ENCODE peak calls at places on chromosomes 3 and 15, in eight cellular contexts. U is left ventricle myocardium inferior; A is uterus; P is mammary epithelial cell; X is endodermal cell; M is transverse colon; H is substantia nigra; B is CD8-positive, alpha-beta T cell. V is an unnamed sample.

GRCh38 chr15:100713163-100713867 is 110.9 kb downstream of the ASB7 start:
- DNase-seq in P (peak), B (no peak), X (peak), H (no peak), U (no peak), M (peak), A (peak), V (peak)

GRCh38 chr15:25406846-25407245 is 32.0 kb downstream of the UBE3A start:
- DNase-seq in H (no peak), M (no peak), X (no peak), B (no peak), A (no peak), U (no peak), P (no peak), V (no peak)

GRCh38 chr3:171049831-171050444 is 23.4 kb upstream of the SLC2A2 start:
- DNase-seq in A (no peak), B (peak), X (peak), H (peak), M (peak), U (peak), P (peak), V (peak)

GRCh38 chr3:134040066-134040465 is 10.3 kb upstream of the SLCO2A1 start:
- DNase-seq in A (no peak), P (no peak), U (no peak), B (no peak), M (no peak), X (no peak), H (no peak), V (no peak)

GRCh38 chr3:139110072-139110830 is 65.6 kb upstream of the PRR23C start:
- DNase-seq in B (no peak), X (no peak), P (no peak), U (peak), M (peak), H (no peak), A (no peak), V (no peak)

GRCh38 chr15:85073556-85074194 is 92.0 kb downstream of the PDE8A start:
- DNase-seq in P (peak), A (no peak), X (no peak), U (no peak), B (no peak), H (no peak), M (no peak), V (no peak)

GRCh38 chr15:82856397-82857170 is 47.2 kb downstream of the WHAMM start:
- DNase-seq in U (no peak), B (no peak), X (no peak), A (no peak), H (no peak), M (no peak), P (no peak), V (no peak)

GRCh38 chr3:78086150-78086549 is 1046.3 kb downstream of the ROBO2 start:
- DNase-seq in A (no peak), U (no peak), M (no peak), H (no peak), P (peak), X (no peak), B (no peak), V (no peak)

GRCh38 chr15:40928975-40929729 is at the start of gene DLL4:
- DNase-seq in H (no peak), P (peak), M (peak), U (peak), A (peak), B (no peak), X (peak), V (no peak)

DNA sequence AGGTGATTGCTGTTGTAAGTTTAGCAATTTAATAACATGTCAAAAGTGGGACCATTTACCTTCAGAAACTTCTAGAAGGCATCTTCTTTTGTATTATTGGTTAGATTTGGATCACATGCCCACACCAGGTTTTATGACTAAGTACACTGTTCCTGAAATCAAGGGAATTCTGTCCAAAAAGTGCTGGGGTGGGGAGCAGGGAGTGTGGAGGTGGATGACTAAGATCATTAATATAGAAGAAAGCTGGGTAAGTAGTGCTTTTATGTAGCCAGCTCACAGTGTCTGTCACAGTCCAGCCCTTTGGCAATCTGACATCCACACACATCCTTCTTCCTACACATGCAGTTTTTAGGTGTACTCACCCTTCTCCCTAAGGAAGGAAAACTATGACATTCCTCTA is 120.0 kb downstream of the TMCO5A start:
- DNase-seq in U (no peak), X (no peak), M (no peak), H (no peak), P (peak), B (no peak), A (no peak), V (no peak)
- H3K27ac ChIP-seq in U (no peak), X (no peak), M (no peak), H (no peak), P (no peak), B (no peak), A (no peak), V (no peak)

GRCh38 chr3:12980596-12981290 is 92.5 kb downstream of the IQSEC1 start:
- DNase-seq in M (no peak), X (no peak), P (no peak), U (no peak), H (no peak), A (no peak), B (no peak), V (no peak)

GRCh38 chr3:12979947-12980487 is 93.2 kb downstream of the IQSEC1 start:
- DNase-seq in H (no peak), A (no peak), M (no peak), U (no peak), P (no peak), B (no peak), X (no peak), V (no peak)

GRCh38 chr3:12983326-12983725 is 89.9 kb downstream of the IQSEC1 start:
- DNase-seq in B (no peak), U (no peak), A (no peak), H (no peak), P (no peak), X (peak), M (no peak), V (no peak)

GRCh38 chr3:12982619-12983101 is 90.6 kb downstream of the IQSEC1 start:
- DNase-seq in H (no peak), M (no peak), U (no peak), P (no peak), X (peak), A (no peak), B (no peak), V (no peak)

GRCh38 chr3:12981631-12982265 is 91.5 kb downstream of the IQSEC1 start:
- DNase-seq in X (peak), B (no peak), H (no peak), P (no peak), M (no peak), A (no peak), U (no peak), V (no peak)
- H3K27ac ChIP-seq in X (no peak), B (no peak), H (no peak), P (no peak), M (no peak), A (no peak), U (no peak), V (no peak)

GRCh38 chr15:81387629-81388430 is 13.8 kb upstream of the TMC3 start:
- DNase-seq in X (no peak), P (no peak), M (no peak), U (no peak), B (no peak), A (no peak), H (no peak), V (no peak)
- H3K27ac ChIP-seq in X (no peak), P (no peak), M (no peak), U (no peak), B (no peak), A (no peak), H (no peak), V (no peak)

DNA sequence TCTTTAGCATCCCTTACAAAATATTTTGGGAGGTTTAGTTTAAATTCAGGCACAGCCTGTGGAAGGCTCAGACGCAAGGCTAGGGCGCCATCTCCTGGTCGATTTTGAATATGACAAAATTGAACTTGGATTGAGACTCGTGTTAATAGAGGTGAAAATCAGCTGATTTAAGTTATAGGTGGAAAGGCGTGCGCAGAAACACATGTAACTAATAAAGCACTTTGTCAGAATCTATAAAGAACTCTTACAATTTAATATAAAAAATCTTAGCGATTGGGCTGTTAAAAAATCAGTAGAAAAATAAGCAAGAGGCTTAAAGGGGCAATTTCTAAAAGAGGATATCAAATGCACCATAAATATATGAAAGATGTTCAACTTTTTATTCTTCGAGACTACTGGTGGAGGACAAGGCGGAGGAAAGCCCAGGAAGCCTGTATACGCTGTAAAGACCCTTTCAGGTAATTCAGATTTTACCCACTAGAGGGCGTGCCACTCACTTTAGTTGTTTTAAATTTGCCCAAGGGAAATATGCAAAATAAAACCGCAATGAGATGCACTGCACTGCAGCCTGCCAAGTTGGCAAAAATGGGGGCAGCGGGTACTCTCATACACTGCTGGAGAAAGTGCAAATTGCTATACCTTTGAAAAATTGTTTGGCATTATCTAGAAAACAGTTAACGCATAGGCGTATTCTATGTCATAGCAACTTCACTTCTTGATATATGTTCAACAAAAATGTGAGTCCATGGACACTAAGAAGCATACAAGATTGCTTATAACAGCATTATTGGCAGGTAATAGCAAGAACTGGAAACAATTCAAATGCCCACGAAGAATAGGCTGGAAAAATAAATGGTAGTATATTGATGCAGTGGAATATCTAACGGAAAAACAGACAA is 64.7 kb downstream of the SLC30A4 start:
- DNase-seq in H (peak), A (peak), B (peak), U (no peak), M (peak), X (peak), P (peak), V (peak)
- H3K27ac ChIP-seq in H (peak), A (peak), B (peak), U (peak), M (peak), X (no peak), P (peak), V (peak)

GRCh38 chr3:127953092-127953491 is 38.1 kb downstream of the KBTBD12 start:
- DNase-seq in A (no peak), H (no peak), X (no peak), B (no peak), P (no peak), M (no peak), U (no peak), V (no peak)
- H3K27ac ChIP-seq in A (no peak), H (no peak), X (no peak), B (no peak), P (no peak), M (no peak), U (peak), V (no peak)

GRCh38 chr3:141385386-141386079 is 17.2 kb downstream of the ZBTB38 start:
- DNase-seq in P (no peak), U (no peak), X (no peak), B (no peak), A (no peak), M (no peak), H (no peak), V (no peak)

GRCh38 chr3:141384575-141384974 is 16.3 kb downstream of the ZBTB38 start:
- DNase-seq in B (no peak), U (no peak), M (no peak), X (no peak), A (no peak), P (no peak), H (no peak), V (no peak)

GRCh38 chr3:141387446-141388030 is 19.2 kb downstream of the ZBTB38 start:
- DNase-seq in U (no peak), A (no peak), M (no peak), B (no peak), P (no peak), H (no peak), X (no peak), V (no peak)

GRCh38 chr3:141386080-141386594 is 17.8 kb downstream of the ZBTB38 start:
- DNase-seq in X (no peak), B (no peak), U (no peak), H (no peak), A (no peak), M (no peak), P (no peak), V (no peak)

GRCh38 chr3:141386611-141387110 is 18.4 kb downstream of the ZBTB38 start:
- DNase-seq in A (no peak), B (no peak), H (peak), P (no peak), M (no peak), X (no peak), U (no peak), V (no peak)
- H3K27ac ChIP-seq in A (no peak), B (no peak), H (peak), P (no peak), M (peak), X (peak), U (no peak), V (no peak)

GRCh38 chr15:68479870-68480269 is 47.9 kb upstream of the ITGA11 start:
- DNase-seq in X (peak), P (no peak), H (no peak), B (no peak), A (no peak), U (no peak), M (no peak), V (no peak)
- H3K27ac ChIP-seq in X (no peak), P (no peak), H (no peak), B (no peak), A (peak), U (peak), M (peak), V (no peak)

DNA sequence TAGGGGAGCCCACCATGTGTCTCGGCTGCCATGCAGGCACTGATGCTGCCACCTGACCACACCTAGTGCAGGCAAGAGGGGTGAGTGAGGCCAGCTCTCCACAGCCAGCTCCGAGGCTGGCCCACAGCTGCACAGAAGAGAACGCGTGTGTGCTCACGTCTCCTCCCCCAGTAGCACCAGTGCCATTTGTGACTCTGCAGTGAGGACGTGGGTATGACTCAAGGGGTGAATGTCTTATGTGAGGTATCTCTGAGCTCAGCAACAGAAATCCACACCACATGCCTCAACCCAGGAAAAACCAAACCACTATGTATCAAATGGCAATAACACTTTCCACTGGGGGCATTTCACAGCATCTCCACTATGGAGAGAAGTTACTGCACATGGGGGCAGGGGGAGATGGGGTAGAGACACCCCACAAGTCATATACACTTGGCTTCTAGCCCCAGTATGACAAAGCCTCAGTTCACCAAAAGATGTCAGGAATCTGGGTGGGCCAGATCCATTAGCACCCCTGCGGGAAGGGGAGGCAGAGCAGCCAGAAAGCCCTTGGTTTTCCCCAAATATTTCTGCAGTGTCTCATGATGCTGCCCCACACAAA is 87.6 kb downstream of the LRIG1 start:
- DNase-seq in A (peak), P (no peak), B (no peak), X (peak), H (no peak), M (no peak), U (no peak), V (no peak)
- H3K27ac ChIP-seq in A (no peak), P (no peak), B (no peak), X (no peak), H (no peak), M (peak), U (peak), V (no peak)

V was measured in testis.